ENCODE peak calls at places on chromosomes 4 and X, in four cellular contexts. O, Y, J and R are unnamed samples.

GRCh38 chr4:179124957-179125356 is 1682.7 kb upstream of the AGA start:
- DNase-seq in J (no peak), O (no peak), Y (no peak), R (no peak)

GRCh38 chr4:15374697-15375096 is 53.1 kb upstream of the C1QTNF7 start:
- DNase-seq in Y (no peak), J (no peak), O (no peak), R (no peak)

GRCh38 chrX:130385520-130385919 is at the start of gene GPR119:
- DNase-seq in Y (no peak), J (no peak), O (no peak), R (no peak)

GRCh38 chr4:104490770-104491395 is 3.8 kb downstream of the CXXC4 start:
- DNase-seq in Y (no peak), J (peak; percentile 80), O (peak; percentile 17), R (peak; percentile 56)

GRCh38 chrX:102832661-102833060 is 104.4 kb upstream of the RAB40AL start:
- DNase-seq in Y (no peak), J (peak; percentile 35), O (no peak), R (no peak)

GRCh38 chrX:39813631-39814246 is 284.0 kb downstream of the BCOR start:
- DNase-seq in Y (no peak), O (no peak), J (no peak), R (no peak)

GRCh38 chr4:15953625-15954024 is 9.3 kb downstream of the FGFBP2 start:
- DNase-seq in O (no peak), J (no peak), Y (peak; percentile 40), R (no peak)

GRCh38 chrX:6052111-6052745 is 176.4 kb downstream of the NLGN4X start:
- DNase-seq in Y (no peak), J (no peak), O (no peak), R (no peak)

GRCh38 chrX:87621697-87622096 is 104.1 kb downstream of the KLHL4 start:
- DNase-seq in J (peak; percentile 32), O (no peak), Y (no peak), R (no peak)

GRCh38 chr4:111213520-111213919 is 590.6 kb upstream of the PITX2 start:
- DNase-seq in Y (no peak), J (no peak), O (peak; percentile 1), R (no peak)

GRCh38 chr4:100008048-100008447 is 58.0 kb upstream of the H2AZ1 start:
- DNase-seq in O (no peak), J (no peak), Y (no peak), R (no peak)

GRCh38 chr4:182683666-182684065 is 233.5 kb downstream of the DCTD start:
- DNase-seq in O (no peak), J (no peak), Y (no peak), R (no peak)

GRCh38 chr4:39528056-39528465 is 822 bp upstream of the UGDH start:
- DNase-seq in J (no peak), O (no peak), Y (no peak), R (no peak)

GRCh38 chrX:74537011-74537390 is 77.4 kb downstream of the RLIM start:
- DNase-seq in O (no peak), Y (no peak), J (no peak), R (peak; percentile 14)

GRCh38 chr4:74545488-74545887 is 100.6 kb downstream of the AREG start:
- DNase-seq in J (no peak), Y (no peak), O (no peak), R (no peak)
- TF ChIP-seq ETV6 in J (no peak), Y (no peak), O (no peak), R (no peak)

DNA sequence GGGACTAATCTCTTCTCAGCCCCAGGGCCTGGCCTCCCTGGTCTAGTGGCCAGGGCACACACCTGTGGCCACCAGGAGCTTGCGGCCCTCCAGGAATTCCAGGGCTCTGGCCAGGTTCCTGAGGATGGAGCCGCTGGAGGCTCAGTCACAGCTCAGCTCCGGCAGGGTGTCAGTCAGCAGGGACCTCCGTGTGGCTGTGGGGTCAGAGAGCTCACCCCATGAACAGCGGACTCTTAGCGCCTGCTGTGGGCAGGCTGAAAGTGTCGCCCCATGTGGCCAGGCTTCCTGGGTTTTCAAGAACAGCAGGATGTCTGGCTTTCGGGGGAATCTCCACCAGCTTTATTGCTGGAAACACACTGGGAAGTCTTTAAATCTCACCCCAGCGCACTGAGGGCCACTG is 19.3 kb upstream of the SH3TC1 start:
- DNase-seq in J (no peak), Y (no peak), O (no peak), R (no peak)
- TF ChIP-seq ETV6 in J (no peak), Y (no peak), O (no peak), R (no peak)

GRCh38 chrX:124736553-124737240 is 390.3 kb downstream of the SH2D1A start:
- DNase-seq in J (peak; percentile 5), Y (no peak), O (no peak), R (peak; percentile 86)
- TF ChIP-seq ETV6 in J (no peak), Y (no peak), O (no peak), R (no peak)

GRCh38 chr4:579543-580175 is 3.6 kb upstream of the TMEM271 start:
- DNase-seq in Y (no peak), O (no peak), J (no peak), R (no peak)
- TF ChIP-seq ETV6 in Y (no peak), O (no peak), J (no peak), R (no peak)

DNA sequence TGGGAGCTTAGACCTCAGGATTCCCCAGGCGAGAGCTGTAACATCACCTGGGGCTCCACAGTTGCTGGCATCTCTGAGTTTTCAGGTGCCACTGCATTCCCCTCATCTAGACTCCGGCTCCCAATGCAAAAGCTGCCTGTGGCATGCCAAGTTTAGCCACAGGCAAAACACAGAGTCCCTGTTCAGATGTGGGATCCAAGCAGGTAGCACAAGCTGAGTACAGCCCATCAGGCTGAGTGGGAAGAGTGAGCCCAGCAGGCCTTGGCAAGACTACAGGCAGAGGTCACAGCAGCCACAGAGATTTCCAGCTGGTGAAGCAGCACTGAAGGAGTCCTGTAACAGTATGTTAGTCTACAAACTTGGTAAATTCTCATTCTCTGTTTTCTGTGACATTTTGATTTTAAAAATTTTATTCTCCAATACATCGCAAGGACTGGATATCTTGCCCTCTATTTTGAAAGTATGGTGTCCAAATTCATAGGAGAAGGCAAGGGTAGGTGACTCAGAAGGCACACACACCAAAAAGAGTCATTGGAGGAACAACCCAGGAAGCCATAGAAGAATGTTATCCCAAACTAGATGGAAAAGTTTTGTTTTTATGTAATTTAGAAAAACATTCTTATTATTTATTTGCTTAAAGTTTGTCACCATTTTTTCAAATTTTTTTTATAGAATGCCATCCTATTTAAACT is 13.6 kb upstream of the CXCL2 start:
- DNase-seq in O (no peak), Y (no peak), J (no peak), R (no peak)
- TF ChIP-seq ETV6 in O (no peak), Y (no peak), J (no peak), R (no peak)

GRCh38 chr4:48565362-48566083 is 75.5 kb downstream of the ZAR1 start:
- DNase-seq in O (no peak), Y (no peak), J (no peak), R (no peak)
- TF ChIP-seq ETV6 in O (no peak), Y (no peak), J (no peak), R (no peak)

DNA sequence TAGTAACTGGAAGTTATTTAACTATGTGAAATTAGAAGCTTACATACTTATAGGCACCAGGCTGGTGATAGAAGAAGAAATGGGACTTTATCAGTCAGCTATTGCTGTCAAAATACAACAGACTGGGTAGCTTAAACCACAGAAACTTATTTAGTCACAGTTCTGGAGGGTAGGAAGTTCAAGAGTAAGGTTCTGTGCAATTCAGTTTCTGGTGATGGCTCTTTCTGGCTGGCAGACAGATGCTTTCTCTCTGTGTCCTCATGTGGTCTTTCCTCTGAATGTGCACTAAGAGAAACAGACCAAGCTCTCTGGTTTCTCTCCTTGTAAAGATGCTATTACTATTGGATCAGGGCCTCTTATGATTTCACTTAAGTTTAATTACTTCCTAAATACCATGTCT is 92.1 kb upstream of the ANKRD50 start:
- DNase-seq in O (no peak), J (no peak), Y (no peak), R (no peak)
- TF ChIP-seq ETV6 in O (no peak), J (no peak), Y (no peak), R (no peak)